ENCODE peak calls at places on chromosome 1, in five cellular contexts. M is stimulated activated naive CD4-positive, alpha-beta T cell; Z is nucleus accumbens; R is right lobe of liver; T is left cardiac atrium. Y is an unnamed sample.

GRCh38 chr1:81912383-81912782 is 111.6 kb downstream of the ADGRL2 start:
- DNase-seq in M (no peak), Z (no peak), R (no peak), T (no peak), Y (no peak)

GRCh38 chr1:225881081-225882007 is 836 bp downstream of the TMEM63A start:
- DNase-seq in M (peak), Z (no peak), R (peak), T (peak), Y (peak)

GRCh38 chr1:96660503-96660902 is 61.1 kb upstream of the PTBP2 start:
- DNase-seq in M (no peak), Z (no peak), R (no peak), T (no peak), Y (no peak)

GRCh38 chr1:43038232-43038929 is 79.7 kb upstream of the SLC2A1 start:
- DNase-seq in M (no peak), Z (no peak), R (no peak), T (no peak), Y (no peak)

GRCh38 chr1:59308839-59309238 is 11.9 kb downstream of the FGGY start:
- DNase-seq in M (no peak), Z (no peak), R (no peak), T (no peak), Y (no peak)

GRCh38 chr1:193031431-193031830 is 27.7 kb downstream of the UCHL5 start:
- DNase-seq in M (no peak), Z (no peak), R (no peak), T (no peak), Y (no peak)

GRCh38 chr1:18480315-18481189 is at the start of gene KLHDC7A:
- DNase-seq in M (no peak), Z (no peak), R (peak), T (no peak), Y (no peak)

GRCh38 chr1:153578490-153578889 is 12.8 kb upstream of the S100A2 start:
- DNase-seq in M (no peak), Z (no peak), R (no peak), T (no peak), Y (no peak)

GRCh38 chr1:156212130-156212529 is 677 bp upstream of the PMF1 start:
- DNase-seq in M (no peak), Z (no peak), R (no peak), T (no peak), Y (no peak)